ENCODE peak calls at places on chromosomes 2 and 18, in seven cellular contexts. X is K562, L is stomach, H is HepG2, D is ovary, O is SK-N-SH, M is A549. J is an unnamed sample.

GRCh38 chr2:195596840-195597239 is 60.2 kb upstream of the SLC39A10 start:
- DNase-seq in X (no peak), L (no peak), H (no peak), D (no peak), O (no peak), M (no peak), J (no peak)

GRCh38 chr2:201191132-201191875 is 8.4 kb downstream of the CASP10 start:
- DNase-seq in X (no peak), L (no peak), H (peak; percentile 46), D (no peak), O (no peak), M (no peak), J (no peak)

GRCh38 chr2:55861733-55862132 is 61.8 kb downstream of the EFEMP1 start:
- DNase-seq in X (no peak), L (no peak), H (no peak), D (peak; percentile 47), O (no peak), M (no peak), J (no peak)

GRCh38 chr2:235510305-235510704 is 16.5 kb downstream of the AGAP1 start:
- DNase-seq in X (no peak), L (no peak), H (peak; percentile 22), D (no peak), O (no peak), M (no peak), J (peak; percentile 59)

GRCh38 chr2:196987654-196988364 is 61.3 kb upstream of the PGAP1 start:
- DNase-seq in X (no peak), L (no peak), H (peak; percentile 46), D (no peak), O (peak; percentile 38), M (peak; percentile 85), J (no peak)

GRCh38 chr2:47039913-47040562 is 115.1 kb downstream of the STPG4 start:
- DNase-seq in X (no peak), L (no peak), H (no peak), D (no peak), O (no peak), M (no peak), J (peak; percentile 28)

GRCh38 chr2:70125498-70125898 is 38.2 kb downstream of the PCBP1 start:
- DNase-seq in X (no peak), L (no peak), H (no peak), D (peak; percentile 36), O (no peak), M (no peak), J (no peak)

GRCh38 chr2:13676269-13676668 is 956.2 kb upstream of the LRATD1 start:
- DNase-seq in X (no peak), L (no peak), H (no peak), D (no peak), O (no peak), M (no peak), J (no peak)

GRCh38 chr2:200993097-200993496 is 29.6 kb upstream of the ORC2 start:
- DNase-seq in X (no peak), L (no peak), H (no peak), D (no peak), O (no peak), M (no peak), J (no peak)

GRCh38 chr2:25651782-25652455 is 21.5 kb downstream of the DTNB start:
- DNase-seq in X (no peak), L (no peak), H (peak; percentile 65), D (no peak), O (no peak), M (no peak), J (no peak)

GRCh38 chr2:40371525-40372277 is 80.2 kb downstream of the SLC8A1 start:
- DNase-seq in X (no peak), L (no peak), H (no peak), D (no peak), O (peak; percentile 24), M (no peak), J (peak; percentile 16)

DNA sequence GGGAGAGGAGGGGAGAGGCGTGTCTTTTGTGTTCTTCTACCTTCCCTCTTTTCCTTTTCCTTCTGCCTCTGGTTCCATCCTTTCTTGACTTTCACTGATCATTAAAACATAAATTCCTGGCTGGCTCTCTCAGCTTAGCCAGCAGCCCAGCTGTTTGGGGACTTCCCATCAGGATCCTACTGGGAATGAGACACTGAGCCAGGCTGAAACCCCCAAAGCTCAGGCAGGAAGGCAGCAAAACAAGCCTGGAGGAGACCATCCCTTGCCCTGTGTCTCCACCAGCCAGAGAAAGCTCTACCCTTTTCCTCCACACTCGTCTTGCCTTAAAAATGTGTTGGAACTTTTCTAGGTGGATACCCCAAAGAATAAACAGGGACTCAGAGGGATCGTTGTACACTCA is 75.2 kb downstream of the CTIF start:
- DNase-seq in X (no peak), L (no peak), H (no peak), D (no peak), O (no peak), M (no peak), J (no peak)
- H3K4me3 ChIP-seq in X (no peak overlapping the region), L (no peak overlapping the region), H (no peak overlapping the region), D (no peak overlapping the region), O (no peak overlapping the region), M (no peak overlapping the region), J (no peak overlapping the region)

DNA sequence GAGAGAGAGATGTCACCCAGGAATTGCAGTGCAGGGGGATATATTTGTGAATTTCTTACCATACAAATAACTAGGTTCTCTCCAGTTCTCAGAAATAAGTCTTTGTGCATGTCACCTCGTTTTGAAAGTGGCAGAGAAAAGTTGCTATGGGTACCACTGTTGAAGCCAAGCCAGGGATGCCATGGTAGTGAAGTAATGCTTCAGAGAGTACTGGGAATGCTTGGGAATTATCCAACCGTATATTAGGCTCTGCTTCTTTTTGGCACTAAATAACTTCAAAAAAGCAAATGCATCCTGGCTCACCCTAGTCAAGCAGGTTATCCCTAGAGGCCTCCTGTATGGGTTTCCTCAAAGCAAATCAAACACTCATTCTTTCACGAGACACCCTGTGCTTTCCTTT is 50.7 kb upstream of the DDX18 start:
- DNase-seq in X (no peak), L (no peak), H (no peak), D (no peak), O (no peak), M (no peak), J (no peak)
- TF ChIP-seq EP300 in X (no peak), L (no peak), H (no peak), D (no peak), O (no peak), M (no peak), J (no peak)

GRCh38 chr18:907171-907879 is 2.7 kb downstream of the ADCYAP1 start:
- DNase-seq in X (no peak), L (no peak), H (no peak), D (no peak), O (peak; percentile 49), M (no peak), J (no peak)
- H3K4me3 ChIP-seq in X (no peak overlapping the region), L (peak overlapping the region; percentile 41), H (no peak overlapping the region), D (peak overlapping the region; percentile 25), O (peak overlapping the region; percentile 58), M (peak overlapping the region; percentile 38), J (no peak overlapping the region)

GRCh38 chr2:10405441-10405840 is 42.7 kb downstream of the ODC1 start:
- DNase-seq in X (no peak), L (no peak), H (no peak), D (peak; percentile 49), O (peak; percentile 84), M (peak; percentile 96), J (peak; percentile 49)
- TF ChIP-seq EP300 in X (no peak), L (peak; percentile 61), H (no peak), D (no peak), O (peak; percentile 71), M (peak; percentile 81), J (peak; percentile 78)